ENCODE peak calls at places on chromosome 7, in seven cellular contexts. One of them, this sample, is unnamed.

GRCh38 chr7:73985737-73986141 is 42.2 kb upstream of the ELN start:
- DNase-seq in NCI-H1105 treated with DMSO at 0.1 percent for 48 hours: no peak
- DNase-seq in activated naive CD4-positive, alpha-beta T cell: no peak
- DNase-seq in HEK293T: no peak
- DNase-seq in HFF-Myc: no peak
- DNase-seq in AG04450: no peak
- DNase-seq in hippocampal formation: no peak
- DNase-seq in this sample: no peak

GRCh38 chr7:127730658-127731276 is 78.8 kb downstream of the SND1 start:
- DNase-seq in NCI-H1105 treated with DMSO at 0.1 percent for 48 hours: no peak
- DNase-seq in activated naive CD4-positive, alpha-beta T cell: no peak
- DNase-seq in HFF-Myc: no peak
- DNase-seq in AG04450: no peak
- DNase-seq in HEK293T: no peak
- DNase-seq in hippocampal formation: no peak
- DNase-seq in this sample: no peak

GRCh38 chr7:130961128-130961601 is 227.2 kb upstream of the KLF14 start:
- DNase-seq in AG04450: no peak
- DNase-seq in activated naive CD4-positive, alpha-beta T cell: peak; percentile 47
- DNase-seq in HFF-Myc: no peak
- DNase-seq in HEK293T: no peak
- DNase-seq in NCI-H1105 treated with DMSO at 0.1 percent for 48 hours: no peak
- DNase-seq in hippocampal formation: no peak
- DNase-seq in this sample: no peak

GRCh38 chr7:31494421-31494820 is 19.5 kb upstream of the ITPRID1 start:
- DNase-seq in HFF-Myc: no peak
- DNase-seq in hippocampal formation: no peak
- DNase-seq in AG04450: no peak
- DNase-seq in activated naive CD4-positive, alpha-beta T cell: no peak
- DNase-seq in HEK293T: no peak
- DNase-seq in NCI-H1105 treated with DMSO at 0.1 percent for 48 hours: no peak
- DNase-seq in this sample: no peak

GRCh38 chr7:73967832-73968295 is 60.1 kb upstream of the ELN start:
- DNase-seq in HFF-Myc: no peak
- DNase-seq in AG04450: no peak
- DNase-seq in hippocampal formation: no peak
- DNase-seq in NCI-H1105 treated with DMSO at 0.1 percent for 48 hours: no peak
- DNase-seq in activated naive CD4-positive, alpha-beta T cell: no peak
- DNase-seq in HEK293T: no peak
- DNase-seq in this sample: no peak

GRCh38 chr7:131110294-131111080 is 217.2 kb upstream of the MKLN1 start:
- DNase-seq in hippocampal formation: no peak
- DNase-seq in activated naive CD4-positive, alpha-beta T cell: no peak
- DNase-seq in AG04450: no peak
- DNase-seq in HFF-Myc: no peak
- DNase-seq in HEK293T: no peak
- DNase-seq in NCI-H1105 treated with DMSO at 0.1 percent for 48 hours: no peak
- DNase-seq in this sample: no peak

GRCh38 chr7:110534241-110534931 is 556.5 kb upstream of the LRRN3 start:
- DNase-seq in AG04450: peak; percentile 38
- DNase-seq in hippocampal formation: no peak
- DNase-seq in activated naive CD4-positive, alpha-beta T cell: no peak
- DNase-seq in HEK293T: no peak
- DNase-seq in NCI-H1105 treated with DMSO at 0.1 percent for 48 hours: peak; percentile 68
- DNase-seq in HFF-Myc: no peak
- DNase-seq in this sample: peak; percentile 28

GRCh38 chr7:150367677-150368097 is 935 bp upstream of the REPIN1 start:
- DNase-seq in HFF-Myc: no peak
- DNase-seq in NCI-H1105 treated with DMSO at 0.1 percent for 48 hours: peak; percentile 93
- DNase-seq in activated naive CD4-positive, alpha-beta T cell: no peak
- DNase-seq in HEK293T: no peak
- DNase-seq in AG04450: no peak
- DNase-seq in hippocampal formation: no peak
- DNase-seq in this sample: no peak

GRCh38 chr7:23246540-23246939 is at the start of gene GPNMB:
- DNase-seq in hippocampal formation: no peak
- DNase-seq in HEK293T: no peak
- DNase-seq in NCI-H1105 treated with DMSO at 0.1 percent for 48 hours: no peak
- DNase-seq in HFF-Myc: peak; percentile 84
- DNase-seq in AG04450: peak; percentile 15
- DNase-seq in activated naive CD4-positive, alpha-beta T cell: no peak
- DNase-seq in this sample: peak; percentile 64

GRCh38 chr7:128076831-128077271 is 45.6 kb upstream of the LRRC4 start:
- DNase-seq in NCI-H1105 treated with DMSO at 0.1 percent for 48 hours: peak; percentile 16
- DNase-seq in HEK293T: no peak
- DNase-seq in HFF-Myc: no peak
- DNase-seq in AG04450: no peak
- DNase-seq in activated naive CD4-positive, alpha-beta T cell: no peak
- DNase-seq in hippocampal formation: no peak
- DNase-seq in this sample: peak; percentile 55

GRCh38 chr7:43639858-43640491 is 57.1 kb downstream of the STK17A start:
- DNase-seq in HFF-Myc: no peak
- DNase-seq in HEK293T: no peak
- DNase-seq in hippocampal formation: no peak
- DNase-seq in NCI-H1105 treated with DMSO at 0.1 percent for 48 hours: peak; percentile 83
- DNase-seq in activated naive CD4-positive, alpha-beta T cell: no peak
- DNase-seq in AG04450: no peak
- DNase-seq in this sample: no peak

GRCh38 chr7:7921830-7922229 is 46.8 kb upstream of the GLCCI1 start:
- DNase-seq in activated naive CD4-positive, alpha-beta T cell: no peak
- DNase-seq in HFF-Myc: no peak
- DNase-seq in AG04450: no peak
- DNase-seq in hippocampal formation: no peak
- DNase-seq in NCI-H1105 treated with DMSO at 0.1 percent for 48 hours: no peak
- DNase-seq in HEK293T: no peak
- DNase-seq in this sample: no peak

GRCh38 chr7:139043823-139044812 is 8.3 kb upstream of the ZC3HAV1L start:
- DNase-seq in HFF-Myc: no peak
- DNase-seq in NCI-H1105 treated with DMSO at 0.1 percent for 48 hours: peak; percentile 25
- DNase-seq in AG04450: peak; percentile 8
- DNase-seq in activated naive CD4-positive, alpha-beta T cell: peak; percentile 7
- DNase-seq in hippocampal formation: no peak
- DNase-seq in HEK293T: no peak
- DNase-seq in this sample: no peak

GRCh38 chr7:76187246-76187645 is 14.4 kb upstream of the SRRM3 start:
- DNase-seq in hippocampal formation: no peak
- DNase-seq in activated naive CD4-positive, alpha-beta T cell: no peak
- DNase-seq in AG04450: no peak
- DNase-seq in HFF-Myc: no peak
- DNase-seq in HEK293T: no peak
- DNase-seq in NCI-H1105 treated with DMSO at 0.1 percent for 48 hours: no peak
- DNase-seq in this sample: no peak

GRCh38 chr7:137302075-137302474 is 41.5 kb downstream of the PTN start:
- DNase-seq in AG04450: no peak
- DNase-seq in activated naive CD4-positive, alpha-beta T cell: no peak
- DNase-seq in NCI-H1105 treated with DMSO at 0.1 percent for 48 hours: no peak
- DNase-seq in hippocampal formation: no peak
- DNase-seq in HEK293T: no peak
- DNase-seq in HFF-Myc: no peak
- DNase-seq in this sample: no peak

GRCh38 chr7:45980181-45980905 is 59.3 kb upstream of the IGFBP3 start:
- DNase-seq in HFF-Myc: no peak
- DNase-seq in activated naive CD4-positive, alpha-beta T cell: no peak
- DNase-seq in hippocampal formation: no peak
- DNase-seq in HEK293T: no peak
- DNase-seq in NCI-H1105 treated with DMSO at 0.1 percent for 48 hours: no peak
- DNase-seq in AG04450: no peak
- DNase-seq in this sample: no peak

GRCh38 chr7:20172736-20173334 is 44.3 kb downstream of the MACC1 start:
- DNase-seq in hippocampal formation: no peak
- DNase-seq in HFF-Myc: peak; percentile 12
- DNase-seq in HEK293T: peak; percentile 70
- DNase-seq in AG04450: no peak
- DNase-seq in NCI-H1105 treated with DMSO at 0.1 percent for 48 hours: peak; percentile 66
- DNase-seq in activated naive CD4-positive, alpha-beta T cell: no peak
- DNase-seq in this sample: peak; percentile 17

GRCh38 chr7:31340603-31341002 is at the start of gene NEUROD6:
- DNase-seq in HEK293T: no peak
- DNase-seq in HFF-Myc: no peak
- DNase-seq in hippocampal formation: no peak
- DNase-seq in NCI-H1105 treated with DMSO at 0.1 percent for 48 hours: no peak
- DNase-seq in activated naive CD4-positive, alpha-beta T cell: no peak
- DNase-seq in AG04450: no peak
- DNase-seq in this sample: no peak

This sample was measured in smooth muscle cell of the brain vasculature.